ENCODE peak calls at places on chromosome 1, in four cellular contexts. L is CD8-positive, alpha-beta T cell; D is IMR-90; H is NCI-H1092 treated with DMSO at 0.1 percent for 48 hours. Y is an unnamed sample.

GRCh38 chr1:237013608-237014007 is 9.4 kb upstream of the MT1HL1 start:
- DNase-seq in L (no peak), D (no peak), H (no peak), Y (no peak)

GRCh38 chr1:193325771-193326170 is 139.4 kb upstream of the B3GALT2 start:
- DNase-seq in H (no peak), L (no peak), D (peak), Y (no peak)

GRCh38 chr1:215475719-215476525 is 91.2 kb upstream of the KCTD3 start:
- DNase-seq in L (no peak), H (no peak), D (peak), Y (peak)

GRCh38 chr1:230894032-230894431 is 25.7 kb upstream of the C1orf198 start:
- DNase-seq in D (no peak), H (no peak), L (no peak), Y (no peak)

GRCh38 chr1:154659823-154660592 is 52.0 kb upstream of the ADAR start:
- DNase-seq in H (no peak), D (no peak), L (no peak), Y (no peak)

GRCh38 chr1:33004628-33005027 is 32.1 kb downstream of the AK2 start:
- DNase-seq in L (no peak), D (peak), H (no peak), Y (no peak)

GRCh38 chr1:18751425-18751824 is 108.0 kb downstream of the TAS1R2 start:
- DNase-seq in D (no peak), H (no peak), L (no peak), Y (no peak)

GRCh38 chr1:226349801-226350503 is 41.0 kb upstream of the LIN9 start:
- DNase-seq in D (no peak), L (no peak), H (no peak), Y (no peak)

GRCh38 chr1:94122201-94122970 is 1.4 kb upstream of the ABCA4 start:
- DNase-seq in D (peak), L (no peak), H (no peak), Y (no peak)

GRCh38 chr1:157359309-157360020 is 192.8 kb downstream of the FCRL5 start:
- DNase-seq in D (no peak), L (no peak), H (peak), Y (no peak)

Y was measured in skeletal muscle cell.